ENCODE peak calls at places on chromosomes 2 and 18, in six cellular contexts. B is HepG2, Y is Peyer's patch, J is K562, A is right lobe of liver, R is A549. Q is an unnamed sample.

GRCh38 chr2:189143930-189144329 is 35.6 kb downstream of the COL5A2 start:
- DNase-seq in Y (no peak), B (no peak), R (no peak), A (no peak), J (no peak), Q (no peak)

GRCh38 chr2:29405707-29406106 is 290.5 kb downstream of the CLIP4 start:
- DNase-seq in R (no peak), Y (no peak), J (no peak), B (no peak), A (no peak), Q (no peak)

GRCh38 chr2:237695201-237695780 is 67.9 kb downstream of the LRRFIP1 start:
- DNase-seq in J (peak; percentile 57), Y (peak; percentile 38), A (no peak), R (peak; percentile 55), B (no peak), Q (no peak)

GRCh38 chr2:127577973-127578372 is 42.5 kb downstream of the MYO7B start:
- DNase-seq in J (no peak), Y (peak; percentile 56), A (no peak), R (no peak), B (no peak), Q (no peak)

GRCh38 chr18:61926532-61926931 is 33.7 kb upstream of the RNF152 start:
- DNase-seq in J (no peak), R (no peak), A (no peak), B (no peak), Y (no peak), Q (no peak)

GRCh38 chr2:38487852-38488251 is 110.8 kb upstream of the ATL2 start:
- DNase-seq in A (no peak), J (no peak), B (no peak), Y (no peak), R (no peak), Q (no peak)

GRCh38 chr18:62788891-62789290 is 73.5 kb downstream of the PHLPP1 start:
- DNase-seq in Y (no peak), J (no peak), A (no peak), B (no peak), R (no peak), Q (no peak)

GRCh38 chr2:144524190-144524957 is 4.5 kb upstream of the ZEB2 start:
- DNase-seq in A (peak; percentile 67), J (peak; percentile 89), Y (peak; percentile 47), B (no peak), R (no peak), Q (no peak)

GRCh38 chr2:20169796-20170467 is 55.0 kb downstream of the SDC1 start:
- DNase-seq in R (no peak), A (no peak), J (no peak), Y (no peak), B (no peak), Q (no peak)

GRCh38 chr18:74722237-74722636 is 124.6 kb downstream of the ZNF407 start:
- DNase-seq in B (no peak), R (no peak), J (no peak), A (no peak), Y (no peak), Q (peak; percentile 50)

GRCh38 chr2:11033114-11033513 is 121.4 kb downstream of the KCNF1 start:
- DNase-seq in A (no peak), B (no peak), R (no peak), Y (no peak), J (no peak), Q (no peak)

GRCh38 chr2:237223208-237223861 is 137.6 kb downstream of the COPS8 start:
- DNase-seq in R (peak; percentile 38), J (no peak), Y (no peak), B (no peak), A (no peak), Q (no peak)

GRCh38 chr2:45207105-45207504 is 197.9 kb upstream of the SIX2 start:
- DNase-seq in B (no peak), Y (no peak), R (no peak), A (no peak), J (no peak), Q (no peak)

GRCh38 chr2:102717308-102718018 is 44.4 kb upstream of the TMEM182 start:
- DNase-seq in Y (no peak), R (no peak), B (no peak), A (no peak), J (no peak), Q (no peak)

GRCh38 chr18:68034293-68034692 is 517.8 kb upstream of the DSEL start:
- DNase-seq in B (no peak), A (no peak), J (no peak), R (no peak), Y (no peak), Q (no peak)

GRCh38 chr2:239321596-239322413 is 79.0 kb downstream of the HDAC4 start:
- DNase-seq in A (no peak), Y (peak; percentile 16), B (no peak), R (no peak), J (peak; percentile 26), Q (no peak)

GRCh38 chr18:3449702-3450357 is at the start of gene TGIF1:
- DNase-seq in B (peak; percentile 63), J (peak; percentile 91), A (peak; percentile 88), R (no peak), Y (peak; percentile 76), Q (peak; percentile 91)

GRCh38 chr2:85601771-85602475 is 575 bp downstream of the TMEM150A start:
- DNase-seq in R (no peak), B (peak; percentile 61), J (no peak), A (peak; percentile 77), Y (peak; percentile 56), Q (peak; percentile 86)

GRCh38 chr2:17539596-17539992 is 902 bp upstream of the VSNL1 start:
- DNase-seq in A (peak; percentile 25), R (no peak), Y (no peak), J (no peak), B (peak; percentile 83), Q (peak; percentile 38)

DNA sequence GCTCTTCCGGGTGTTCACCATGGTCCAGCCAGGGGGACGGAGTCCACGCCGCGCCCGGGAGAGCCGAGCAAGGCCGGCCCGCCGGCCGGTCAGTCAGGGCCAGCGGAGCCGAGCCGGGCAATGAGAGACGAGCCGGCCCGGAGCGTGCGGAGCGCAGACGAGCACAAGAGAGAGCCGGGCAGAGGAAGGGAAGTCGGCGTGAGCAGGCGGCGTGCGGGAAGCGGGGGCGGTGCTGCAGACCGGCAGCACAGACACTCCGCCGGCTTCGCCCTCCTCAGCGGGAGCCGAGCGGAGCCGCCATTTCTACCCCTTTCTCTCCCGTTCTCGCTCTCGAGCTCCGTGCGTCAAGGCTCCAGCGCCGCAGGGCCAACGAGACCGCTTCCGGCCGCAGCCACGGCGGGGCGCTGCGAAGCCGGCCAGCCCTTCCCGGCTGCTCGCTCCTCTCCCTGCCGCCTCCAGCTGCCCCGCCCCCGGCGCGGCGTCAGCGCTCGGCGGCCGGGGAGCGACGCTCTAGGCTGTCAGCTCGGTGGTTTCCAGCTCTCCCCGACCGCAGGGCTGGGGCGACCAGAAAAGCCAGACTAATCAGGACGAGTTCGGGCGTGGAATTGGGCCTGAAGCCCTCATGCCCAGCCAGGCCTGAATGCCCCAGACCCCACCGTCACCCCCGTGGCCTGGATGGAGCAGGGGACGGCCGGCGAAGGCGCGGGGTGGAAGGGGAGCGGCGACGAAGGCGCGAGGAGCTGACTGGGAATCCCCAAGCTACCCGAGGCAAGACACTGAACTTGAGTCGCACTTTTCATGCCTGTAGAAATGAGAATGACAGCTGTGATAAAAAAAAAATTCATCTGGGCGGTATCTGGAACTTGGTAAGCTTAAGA is at the start of gene ATAD2B:
- DNase-seq in Y (peak; percentile 85), R (peak; percentile 90), J (peak; percentile 96), B (peak; percentile 90), A (peak; percentile 92), Q (peak; percentile 92)
- TF ChIP-seq POLR2A in Y (peak; percentile 86), R (peak; percentile 80), J (peak; percentile 91), B (peak; percentile 97), A (peak; percentile 89), Q (peak; percentile 35)

GRCh38 chr2:181456660-181457120 is 496 bp upstream of the ITGA4 start:
- DNase-seq in J (no peak), R (no peak), Y (peak; percentile 84), B (no peak), A (peak; percentile 54), Q (peak; percentile 32)
- TF ChIP-seq POLR2A in J (no peak), R (no peak), Y (no peak), B (no peak), A (no peak), Q (no peak)

GRCh38 chr18:58044370-58045264 is 591 bp downstream of the NEDD4L start:
- DNase-seq in A (peak; percentile 68), Y (peak; percentile 43), J (peak; percentile 36), B (no peak), R (peak; percentile 32), Q (peak; percentile 63)
- TF ChIP-seq POLR2A in A (peak; percentile 62), Y (peak; percentile 53), J (no peak), B (no peak), R (no peak), Q (peak; percentile 3)

DNA sequence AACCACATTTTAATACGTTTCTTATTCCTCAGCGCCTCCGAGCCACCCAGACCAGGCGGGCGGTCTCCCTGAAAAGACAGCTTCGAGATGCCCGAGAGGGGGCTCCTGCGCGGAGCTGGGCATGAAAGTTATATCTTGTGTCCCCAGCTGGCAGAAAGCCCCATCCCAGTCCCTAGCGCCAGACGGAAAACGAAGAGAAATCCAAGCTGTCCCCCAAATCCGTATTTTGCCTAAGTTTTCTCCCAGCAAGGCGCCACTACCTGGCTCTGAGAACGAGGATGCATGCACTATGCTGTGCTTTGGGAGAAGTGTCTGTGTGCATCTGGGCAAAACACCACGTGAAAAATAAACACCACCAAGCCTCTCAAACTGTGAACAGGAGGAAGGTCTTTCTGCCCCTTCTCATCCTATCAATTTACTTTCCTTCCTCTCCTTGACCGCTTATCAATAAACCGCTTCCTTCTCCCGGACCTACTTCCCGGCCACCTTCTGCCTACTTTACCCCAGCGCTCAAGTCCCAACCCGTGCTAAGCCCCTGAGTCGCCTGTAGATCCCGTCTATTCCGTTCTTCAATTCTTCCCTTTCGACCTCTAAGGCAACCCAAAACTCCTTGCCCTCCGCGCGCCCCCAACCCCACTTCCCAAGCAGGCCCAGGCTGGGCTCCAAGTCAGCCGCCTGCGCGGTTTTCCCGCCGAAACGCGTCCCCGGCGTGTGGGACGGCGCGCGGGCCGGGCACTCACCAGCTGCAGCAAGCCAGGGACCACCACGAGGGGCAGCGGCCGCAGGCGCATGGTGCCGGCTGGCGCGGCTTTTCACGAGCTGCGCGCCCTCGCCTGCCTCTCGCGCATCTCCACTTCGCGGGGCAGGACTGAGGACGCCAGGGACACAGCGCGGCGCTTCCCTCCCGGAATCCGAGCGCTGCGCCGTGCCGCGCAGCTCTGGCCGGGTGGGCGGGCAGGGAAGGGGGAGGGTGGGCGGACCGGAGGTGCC is at the start of gene NXPH2:
- DNase-seq in Y (no peak), A (no peak), J (no peak), R (no peak), B (no peak), Q (no peak)
- TF ChIP-seq POLR2A in Y (no peak), A (no peak), J (no peak), R (no peak), B (no peak), Q (no peak)

GRCh38 chr2:149330127-149331022 is at the start of gene LYPD6:
- DNase-seq in Y (no peak), R (peak; percentile 53), A (peak; percentile 82), B (peak; percentile 23), J (no peak), Q (peak; percentile 80)
- TF ChIP-seq POLR2A in Y (peak; percentile 41), R (no peak), A (peak; percentile 6), B (no peak), J (no peak), Q (no peak)